ENCODE peak calls at places on chromosome 22, in four cellular contexts. O, Q, E and X are unnamed samples.
A peak's percentile ranks its signal among the peaks of the same experiment; 100 is the strongest.

GRCh38 chr22:23200896-23201295 is 20.6 kb downstream of the BCR start:
- DNase-seq in O (no peak), Q (no peak), E (no peak), X (no peak)

GRCh38 chr22:44080936-44081853 is 57.1 kb downstream of the PARVB start:
- DNase-seq in O (peak; percentile 70), Q (peak; percentile 81), E (peak; percentile 48), X (peak; percentile 90)

GRCh38 chr22:38927033-38927789 is 30.2 kb upstream of the APOBEC3A start:
- DNase-seq in O (peak; percentile 38), Q (peak; percentile 80), E (peak; percentile 92), X (peak; percentile 85)

GRCh38 chr22:46969961-46970360 is 207.5 kb downstream of the TBC1D22A start:
- DNase-seq in O (no peak), Q (no peak), E (no peak), X (no peak)

GRCh38 chr22:33427461-33427860 is 369.3 kb upstream of the SYN3 start:
- DNase-seq in O (peak; percentile 4), Q (no peak), E (no peak), X (no peak)

GRCh38 chr22:34842630-34843029 is 223.3 kb upstream of the ISX start:
- DNase-seq in O (no peak), Q (no peak), E (no peak), X (no peak)

GRCh38 chr22:24768537-24769374 is 5.8 kb downstream of the PIWIL3 start:
- DNase-seq in O (peak; percentile 65), Q (peak; percentile 67), E (no peak), X (peak; percentile 57)

GRCh38 chr22:44032126-44032730 is 8.1 kb downstream of the PARVB start:
- DNase-seq in O (no peak), Q (no peak), E (no peak), X (no peak)

GRCh38 chr22:27990879-27991278 is 71.8 kb upstream of the PITPNB start:
- DNase-seq in O (peak; percentile 33), Q (peak; percentile 51), E (no peak), X (peak; percentile 88)

GRCh38 chr22:28297504-28297903 is 378.4 kb upstream of the PITPNB start:
- DNase-seq in O (no peak), Q (no peak), E (no peak), X (no peak)

GRCh38 chr22:41862530-41863266 is 29.8 kb downstream of the SREBF2 start:
- DNase-seq in O (peak; percentile 12), Q (peak; percentile 7), E (no peak), X (no peak)

GRCh38 chr22:38107692-38108515 is 2.6 kb downstream of the BAIAP2L2 start:
- DNase-seq in O (peak; percentile 36), Q (no peak), E (peak; percentile 53), X (no peak)

GRCh38 chr22:19693581-19693980 is 20.7 kb upstream of the SEPTIN5 start:
- DNase-seq in O (no peak), Q (no peak), E (no peak), X (no peak)

GRCh38 chr22:27937453-27937852 is 18.4 kb upstream of the PITPNB start:
- DNase-seq in O (no peak), Q (no peak), E (no peak), X (no peak)

GRCh38 chr22:47750086-47750485 is 987.6 kb downstream of the TBC1D22A start:
- DNase-seq in O (no peak), Q (no peak), E (no peak), X (no peak)

GRCh38 chr22:37760152-37760551 is 47.6 kb upstream of the GCAT start:
- DNase-seq in O (no peak), Q (no peak), E (no peak), X (no peak)

GRCh38 chr22:21718492-21718891 is 17.1 kb downstream of the YPEL1 start:
- DNase-seq in O (no peak), Q (no peak), E (no peak), X (no peak)

GRCh38 chr22:43263645-43264514 is 76.9 kb upstream of the TTLL12 start:
- DNase-seq in O (peak; percentile 48), Q (no peak), E (no peak), X (peak; percentile 88)

GRCh38 chr22:39176067-39176621 is 23.7 kb upstream of the CBX7 start:
- DNase-seq in O (peak; percentile 89), Q (peak; percentile 80), E (peak; percentile 90), X (peak; percentile 90)

GRCh38 chr22:27311666-27312566 is 489.6 kb downstream of the MN1 start:
- DNase-seq in O (no peak), Q (peak; percentile 25), E (peak; percentile 19), X (no peak)

GRCh38 chr22:44382461-44383038 is 69.8 kb upstream of the SHISAL1 start:
- DNase-seq in O (no peak), Q (peak; percentile 34), E (no peak), X (no peak)

GRCh38 chr22:20488946-20489345 is 6.6 kb downstream of the KLHL22 start:
- DNase-seq in O (no peak), Q (no peak), E (peak; percentile 52), X (no peak)

GRCh38 chr22:48443680-48444079 is 1384.0 kb downstream of the BRD1 start:
- DNase-seq in O (no peak), Q (no peak), E (no peak), X (no peak)

GRCh38 chr22:40898850-40899357 is 37.0 kb upstream of the DNAJB7 start:
- DNase-seq in O (peak; percentile 62), Q (no peak), E (no peak), X (no peak)

GRCh38 chr22:20239063-20239950 is 28.8 kb downstream of the RTN4R start:
- DNase-seq in O (peak; percentile 1), Q (peak; percentile 62), E (peak; percentile 88), X (no peak)

DNA sequence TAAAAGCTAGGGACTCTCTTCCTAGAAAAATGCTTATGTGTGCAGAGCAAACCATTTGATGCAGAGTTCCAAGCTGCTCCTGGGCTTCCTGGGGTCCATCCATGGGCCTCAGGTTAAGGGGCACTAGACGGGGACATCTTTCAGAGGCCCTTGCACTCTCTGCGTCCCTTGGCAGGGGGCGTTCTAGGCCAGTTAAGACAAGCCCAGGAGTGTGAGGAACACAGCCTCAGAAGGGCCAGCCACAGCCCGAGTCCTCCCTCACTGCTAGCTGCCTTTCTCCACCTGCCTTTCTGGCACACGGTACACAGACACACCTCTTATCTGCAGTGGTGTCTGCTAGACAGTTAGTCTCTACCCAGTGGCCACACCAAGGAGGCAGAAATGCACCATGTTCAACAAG is 18.0 kb upstream of the BID start:
- DNase-seq in O (no peak), Q (no peak), E (no peak), X (no peak)
- TF ChIP-seq CTCF in O (no peak), Q (no peak), E (no peak), X (no peak)

GRCh38 chr22:36378080-36378788 is 9.5 kb downstream of the MYH9 start:
- DNase-seq in O (no peak), Q (no peak), E (no peak), X (no peak)

GRCh38 chr22:36381513-36382079 is 6.2 kb downstream of the MYH9 start:
- DNase-seq in O (no peak), Q (no peak), E (no peak), X (no peak)

GRCh38 chr22:36377022-36377631 is 10.6 kb downstream of the MYH9 start:
- DNase-seq in O (no peak), Q (no peak), E (no peak), X (no peak)

GRCh38 chr22:36383110-36383581 is 4.6 kb downstream of the MYH9 start:
- DNase-seq in O (peak; percentile 81), Q (no peak), E (no peak), X (no peak)

GRCh38 chr22:36379593-36380361 is 8.0 kb downstream of the MYH9 start:
- DNase-seq in O (no peak), Q (no peak), E (no peak), X (no peak)
- TF ChIP-seq CTCF in O (no peak), Q (no peak), E (no peak), X (no peak)

GRCh38 chr22:50459016-50459415 is 15.8 kb downstream of the SBF1 start:
- DNase-seq in O (no peak), Q (no peak), E (peak; percentile 83), X (no peak)

GRCh38 chr22:50456026-50456425 is 18.8 kb downstream of the SBF1 start:
- DNase-seq in O (no peak), Q (no peak), E (peak; percentile 64), X (no peak)

GRCh38 chr22:50454556-50455075 is 20.2 kb downstream of the SBF1 start:
- DNase-seq in O (no peak), Q (no peak), E (peak; percentile 66), X (no peak)

GRCh38 chr22:50455201-50455600 is 19.6 kb downstream of the SBF1 start:
- DNase-seq in O (no peak), Q (no peak), E (peak; percentile 65), X (no peak)

DNA sequence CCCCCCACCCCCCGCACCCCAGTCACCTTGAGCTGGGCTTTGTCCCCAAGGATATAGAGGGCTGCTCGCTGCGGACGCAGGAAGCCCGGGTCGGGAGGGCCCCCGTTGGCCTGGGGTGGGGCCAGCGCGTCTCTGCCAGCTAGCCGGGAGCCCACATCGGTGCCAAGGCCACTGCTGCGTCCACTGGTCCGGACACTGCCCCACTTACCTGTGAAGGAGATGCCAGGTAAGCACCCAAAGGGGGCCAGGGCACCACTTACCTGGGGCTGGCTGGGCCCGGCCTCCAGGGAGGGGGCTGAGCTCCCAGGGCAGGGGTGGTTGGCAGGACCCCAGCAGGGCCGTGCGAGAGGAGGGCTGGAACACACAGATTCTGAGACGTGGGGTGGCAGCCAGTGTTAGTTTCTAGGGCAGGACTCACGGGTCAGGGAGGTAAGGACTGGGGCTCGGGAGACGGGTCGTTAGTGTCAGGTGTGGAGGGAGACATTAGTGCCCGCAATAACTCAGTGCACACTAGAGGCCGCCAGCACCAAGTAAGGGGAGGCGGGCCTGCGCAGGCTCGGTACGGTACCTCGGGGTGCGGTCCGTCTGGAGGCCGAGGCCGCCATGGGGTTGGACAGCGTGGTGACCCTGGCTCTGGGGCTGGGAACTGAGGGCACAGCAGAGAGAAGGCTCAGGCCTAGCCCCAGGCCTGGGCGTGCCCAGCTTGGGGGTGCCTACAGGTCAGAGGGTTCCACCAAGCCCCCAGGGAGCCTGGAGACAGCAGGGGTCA is 18.2 kb downstream of the SBF1 start:
- DNase-seq in O (no peak), Q (no peak), E (peak; percentile 80), X (no peak)
- TF ChIP-seq CTCF in O (peak; percentile 4), Q (no peak), E (no peak), X (peak; percentile 35)

DNA sequence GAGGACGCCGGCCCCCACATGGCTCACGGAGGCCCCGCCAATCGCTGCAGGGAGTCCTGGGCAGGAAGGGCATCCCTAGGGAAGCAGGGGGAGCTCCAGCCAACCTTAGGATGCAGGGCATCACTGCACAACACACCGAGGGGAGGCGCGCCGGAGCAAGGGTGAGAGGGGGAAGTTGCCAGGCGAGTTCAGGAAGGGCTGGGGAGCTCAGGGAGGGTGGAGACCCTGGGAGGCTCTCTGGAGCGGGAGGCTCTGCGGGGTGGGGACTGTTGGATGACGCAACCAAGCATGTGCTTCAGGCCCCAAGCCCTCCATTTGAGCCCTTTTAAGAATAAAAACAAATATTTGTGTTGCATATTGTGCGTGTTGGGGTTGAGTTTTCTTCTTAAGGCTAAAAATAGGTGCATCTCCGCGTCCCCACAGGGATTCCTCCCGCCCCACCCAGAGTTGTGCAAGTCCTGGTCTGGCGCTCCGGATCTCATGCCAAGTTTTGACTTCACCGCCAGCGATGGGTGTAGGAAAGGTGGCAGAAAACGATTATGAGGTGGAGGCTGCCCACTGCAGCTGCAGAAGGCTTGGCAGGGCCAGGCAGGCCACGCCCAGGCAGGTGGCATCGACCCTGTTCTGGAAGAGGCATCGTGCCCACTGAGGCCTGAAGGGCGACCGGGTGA is 65.2 kb downstream of the WNT7B start:
- DNase-seq in O (peak; percentile 61), Q (no peak), E (peak; percentile 84), X (no peak)
- TF ChIP-seq CTCF in O (no peak), Q (no peak), E (peak; percentile 30), X (no peak)